ENCODE peak calls at places on chromosome 21, in five cellular contexts. I, G, R, Q and B are unnamed samples.

GRCh38 chr21:44535963-44536362 is 4.0 kb downstream of the KRTAP10-1 start:
- DNase-seq in I (no peak), G (no peak), R (no peak), Q (no peak), B (no peak)

GRCh38 chr21:42039911-42040351 is 29.8 kb upstream of the ZBTB21 start:
- DNase-seq in I (peak), G (peak), R (peak), Q (no peak), B (no peak)

GRCh38 chr21:44083631-44084291 is 23.4 kb upstream of the PWP2 start:
- DNase-seq in I (peak), G (no peak), R (no peak), Q (no peak), B (no peak)

GRCh38 chr21:46001821-46002681 is 20.5 kb downstream of the COL6A1 start:
- DNase-seq in I (peak), G (no peak), R (peak), Q (no peak), B (no peak)

GRCh38 chr21:45012661-45013270 is 61.6 kb upstream of the ADARB1 start:
- DNase-seq in I (peak), G (no peak), R (no peak), Q (no peak), B (no peak)

GRCh38 chr21:34582506-34583150 is 32.3 kb downstream of the RCAN1 start:
- DNase-seq in I (no peak), G (peak), R (no peak), Q (peak), B (peak)

GRCh38 chr21:21286170-21286798 is 288.1 kb downstream of the NCAM2 start:
- DNase-seq in I (no peak), G (no peak), R (no peak), Q (no peak), B (no peak)

GRCh38 chr21:34715985-34716596 is 47.3 kb downstream of the CLIC6 start:
- DNase-seq in I (no peak), G (no peak), R (no peak), Q (no peak), B (no peak)

GRCh38 chr21:45886610-45887026 is 95.0 kb upstream of the COL6A1 start:
- DNase-seq in I (peak), G (no peak), R (peak), Q (no peak), B (no peak)

GRCh38 chr21:44615466-44615865 is 3.6 kb downstream of the KRTAP10-8 start:
- DNase-seq in I (no peak), G (no peak), R (no peak), Q (no peak), B (no peak)

GRCh38 chr21:15291621-15292266 is 226.9 kb upstream of the NRIP1 start:
- DNase-seq in I (no peak), G (no peak), R (no peak), Q (no peak), B (no peak)

GRCh38 chr21:22083899-22084298 is 1085.7 kb downstream of the NCAM2 start:
- DNase-seq in I (no peak), G (no peak), R (no peak), Q (no peak), B (no peak)

GRCh38 chr21:45225741-45226327 is 61.9 kb downstream of the POFUT2 start:
- DNase-seq in I (no peak), G (no peak), R (no peak), Q (no peak), B (no peak)

GRCh38 chr21:44872266-44872567 is 1.3 kb downstream of the PTTG1IP start:
- DNase-seq in I (no peak), G (no peak), R (no peak), Q (no peak), B (no peak)

GRCh38 chr21:43333301-43334062 is 93.4 kb downstream of the SIK1 start:
- DNase-seq in I (no peak), G (peak), R (no peak), Q (no peak), B (no peak)

GRCh38 chr21:44262338-44263048 is 796 bp upstream of the DNMT3L start:
- DNase-seq in I (peak), G (no peak), R (no peak), Q (no peak), B (no peak)

GRCh38 chr21:41589620-41590175 is 81.7 kb upstream of the TMPRSS2 start:
- DNase-seq in I (no peak), G (no peak), R (no peak), Q (no peak), B (no peak)

GRCh38 chr21:28479660-28480059 is 513.0 kb downstream of the LTN1 start:
- DNase-seq in I (no peak), G (no peak), R (no peak), Q (no peak), B (no peak)

DNA sequence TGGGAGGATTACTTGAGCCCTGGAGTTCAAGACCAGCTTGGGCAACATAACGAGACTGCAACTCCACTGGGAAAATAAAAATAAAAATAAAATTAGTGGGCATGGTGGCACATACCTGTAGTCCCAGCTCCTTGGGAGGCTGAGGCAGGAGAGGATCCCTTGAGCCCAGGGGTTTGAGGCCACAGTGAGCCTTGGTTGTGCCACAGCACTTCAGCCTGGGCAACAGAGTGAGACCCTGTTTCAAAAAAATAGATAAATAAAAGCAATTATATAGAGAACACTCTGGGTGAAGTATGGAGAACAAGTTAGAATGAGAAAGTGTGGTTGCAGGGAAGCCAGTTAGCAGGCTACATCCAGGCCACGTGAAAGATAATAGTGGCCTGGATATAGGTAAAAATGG is 25.7 kb downstream of the CXADR start:
- DNase-seq in I (no peak), G (no peak), R (no peak), Q (no peak), B (no peak)
- TF ChIP-seq CTCF in I (no peak), G (no peak), R (no peak), Q (no peak), B (no peak)

DNA sequence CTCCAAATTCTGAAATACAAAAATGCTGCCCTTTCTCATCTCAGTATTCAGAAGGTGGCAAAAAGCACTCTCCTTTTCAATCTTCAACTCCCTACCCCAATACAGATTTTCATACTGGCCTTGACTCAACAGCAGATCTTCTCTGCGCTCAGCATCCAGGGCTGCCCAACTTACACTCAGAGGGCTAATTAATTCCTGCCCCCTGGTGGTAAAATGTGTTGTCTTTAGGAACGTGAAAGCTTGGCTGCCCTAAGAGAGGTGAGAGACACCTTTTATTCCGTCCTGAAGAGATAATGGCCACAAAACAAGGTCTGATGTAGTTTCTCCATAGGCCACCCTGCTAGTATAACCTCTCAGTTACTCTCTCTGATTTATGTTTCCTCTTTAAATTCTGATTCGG is 25.0 kb downstream of the KRTAP24-1 start:
- DNase-seq in I (no peak), G (peak), R (no peak), Q (no peak), B (no peak)
- TF ChIP-seq CTCF in I (no peak), G (peak), R (no peak), Q (no peak), B (peak)

DNA sequence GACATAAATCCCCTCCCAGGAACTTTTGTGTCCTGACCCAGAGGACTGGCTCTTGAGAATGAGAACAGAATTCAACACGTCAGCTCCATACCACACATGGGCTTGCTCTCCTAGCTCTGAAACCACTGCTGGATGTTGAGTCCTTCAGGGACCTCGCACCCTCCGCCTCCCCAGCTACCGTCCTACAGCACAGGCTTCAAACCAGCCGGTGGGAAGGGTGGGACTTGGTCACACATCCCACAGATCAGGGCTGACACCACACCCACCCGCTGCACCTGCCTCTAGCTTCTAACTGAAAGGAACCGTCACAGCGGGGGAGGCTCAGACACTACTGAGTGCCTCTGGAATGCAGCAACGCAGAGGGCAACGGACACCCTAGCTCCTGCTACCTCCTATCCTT is 24.0 kb downstream of the MRAP start:
- DNase-seq in I (no peak), G (no peak), R (no peak), Q (no peak), B (no peak)
- TF ChIP-seq CTCF in I (no peak), G (no peak), R (no peak), Q (no peak), B (no peak)

GRCh38 chr21:26961704-26962103 is 5.2 kb downstream of the ADAMTS5 start:
- DNase-seq in I (no peak), G (no peak), R (no peak), Q (no peak), B (no peak)
- TF ChIP-seq CTCF in I (peak), G (peak), R (peak), Q (no peak), B (peak)

GRCh38 chr21:31622397-31622796 is 37.1 kb upstream of the SOD1 start:
- DNase-seq in I (no peak), G (no peak), R (no peak), Q (no peak), B (no peak)

GRCh38 chr21:31624181-31624580 is 35.3 kb upstream of the SOD1 start:
- DNase-seq in I (no peak), G (no peak), R (no peak), Q (no peak), B (no peak)

GRCh38 chr21:31618696-31619430 is 40.6 kb upstream of the SOD1 start:
- DNase-seq in I (no peak), G (no peak), R (no peak), Q (no peak), B (no peak)

GRCh38 chr21:31624961-31625491 is 34.5 kb upstream of the SOD1 start:
- DNase-seq in I (no peak), G (no peak), R (no peak), Q (no peak), B (no peak)

GRCh38 chr21:31623664-31624063 is 35.8 kb upstream of the SOD1 start:
- DNase-seq in I (no peak), G (no peak), R (no peak), Q (peak), B (no peak)
- TF ChIP-seq CTCF in I (no peak), G (no peak), R (no peak), Q (peak), B (no peak)

GRCh38 chr21:39086547-39086946 is 96.7 kb downstream of the PSMG1 start:
- DNase-seq in I (no peak), G (no peak), R (no peak), Q (no peak), B (no peak)
- TF ChIP-seq CTCF in I (no peak), G (no peak), R (no peak), Q (peak), B (peak)